ENCODE peak calls at places on chromosomes 13 and 19, in five cellular contexts. One of them, this sample, is unnamed.
A peak's percentile ranks its signal among the peaks of the same experiment; 100 is the strongest.

GRCh38 chr19:8367327-8368001 is 3.5 kb downstream of the ANGPTL4 start:
- DNase-seq in AG04449: peak; percentile 89
- DNase-seq in cardiac muscle cell: peak; percentile 60
- DNase-seq in adrenal gland: peak; percentile 92
- DNase-seq in CD8-positive, alpha-beta T cell: no peak
- DNase-seq in this sample: peak; percentile 98

GRCh38 chr13:28252547-28252946 is 114.2 kb downstream of the PAN3 start:
- DNase-seq in AG04449: no peak
- DNase-seq in cardiac muscle cell: no peak
- DNase-seq in adrenal gland: no peak
- DNase-seq in CD8-positive, alpha-beta T cell: no peak
- DNase-seq in this sample: no peak

GRCh38 chr19:57964761-57965160 is 9.6 kb downstream of the C19orf18 start:
- DNase-seq in AG04449: no peak
- DNase-seq in cardiac muscle cell: no peak
- DNase-seq in adrenal gland: no peak
- DNase-seq in CD8-positive, alpha-beta T cell: no peak
- DNase-seq in this sample: no peak

GRCh38 chr19:46602392-46603194 is 1.5 kb downstream of the CALM3 start:
- DNase-seq in AG04449: no peak
- DNase-seq in cardiac muscle cell: no peak
- DNase-seq in adrenal gland: no peak
- DNase-seq in CD8-positive, alpha-beta T cell: no peak
- DNase-seq in this sample: no peak

GRCh38 chr13:114174529-114174941 is 4.5 kb upstream of the CFAP97D2 start:
- DNase-seq in AG04449: no peak
- DNase-seq in cardiac muscle cell: no peak
- DNase-seq in adrenal gland: no peak
- DNase-seq in CD8-positive, alpha-beta T cell: no peak
- DNase-seq in this sample: no peak

GRCh38 chr13:36875955-36876354 is 44.1 kb downstream of the SMAD9 start:
- DNase-seq in AG04449: no peak
- DNase-seq in cardiac muscle cell: no peak
- DNase-seq in adrenal gland: no peak
- DNase-seq in CD8-positive, alpha-beta T cell: no peak
- DNase-seq in this sample: no peak

GRCh38 chr19:42076375-42076944 is 494 bp downstream of the ZNF574 start:
- DNase-seq in AG04449: no peak
- DNase-seq in cardiac muscle cell: no peak
- DNase-seq in adrenal gland: no peak
- DNase-seq in CD8-positive, alpha-beta T cell: peak; percentile 12
- DNase-seq in this sample: no peak

GRCh38 chr13:41458939-41459753 is 1.8 kb downstream of the RGCC start:
- DNase-seq in AG04449: no peak
- DNase-seq in cardiac muscle cell: peak; percentile 5
- DNase-seq in adrenal gland: no peak
- DNase-seq in CD8-positive, alpha-beta T cell: no peak
- DNase-seq in this sample: peak; percentile 78

GRCh38 chr13:96817336-96817941 is 176.8 kb downstream of the OXGR1 start:
- DNase-seq in AG04449: no peak
- DNase-seq in cardiac muscle cell: peak; percentile 51
- DNase-seq in adrenal gland: no peak
- DNase-seq in CD8-positive, alpha-beta T cell: no peak
- DNase-seq in this sample: peak; percentile 5

DNA sequence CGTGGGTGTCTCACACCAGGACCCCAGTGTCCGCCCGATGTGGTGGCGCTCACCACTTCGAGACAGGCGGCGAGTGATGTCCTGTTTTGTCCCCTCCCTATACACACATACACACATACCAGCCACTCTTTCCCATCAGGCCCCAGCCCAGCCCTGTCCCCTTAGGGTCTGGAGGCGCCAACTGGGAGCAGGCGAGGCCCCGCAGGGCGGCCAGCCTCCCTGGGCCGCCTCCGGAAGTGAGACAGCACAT is 38.1 kb upstream of the NANOS3 start:
- DNase-seq in AG04449: no peak
- DNase-seq in cardiac muscle cell: no peak
- DNase-seq in adrenal gland: peak; percentile 89
- DNase-seq in CD8-positive, alpha-beta T cell: no peak
- DNase-seq in this sample: no peak
- H3K4me3 ChIP-seq in AG04449: peak overlapping the region; percentile 91
- H3K4me3 ChIP-seq in cardiac muscle cell: no peak overlapping the region
- H3K4me3 ChIP-seq in adrenal gland: no peak overlapping the region
- H3K4me3 ChIP-seq in CD8-positive, alpha-beta T cell: peak overlapping the region; percentile 62
- H3K4me3 ChIP-seq in this sample: peak overlapping the region; percentile 99

DNA sequence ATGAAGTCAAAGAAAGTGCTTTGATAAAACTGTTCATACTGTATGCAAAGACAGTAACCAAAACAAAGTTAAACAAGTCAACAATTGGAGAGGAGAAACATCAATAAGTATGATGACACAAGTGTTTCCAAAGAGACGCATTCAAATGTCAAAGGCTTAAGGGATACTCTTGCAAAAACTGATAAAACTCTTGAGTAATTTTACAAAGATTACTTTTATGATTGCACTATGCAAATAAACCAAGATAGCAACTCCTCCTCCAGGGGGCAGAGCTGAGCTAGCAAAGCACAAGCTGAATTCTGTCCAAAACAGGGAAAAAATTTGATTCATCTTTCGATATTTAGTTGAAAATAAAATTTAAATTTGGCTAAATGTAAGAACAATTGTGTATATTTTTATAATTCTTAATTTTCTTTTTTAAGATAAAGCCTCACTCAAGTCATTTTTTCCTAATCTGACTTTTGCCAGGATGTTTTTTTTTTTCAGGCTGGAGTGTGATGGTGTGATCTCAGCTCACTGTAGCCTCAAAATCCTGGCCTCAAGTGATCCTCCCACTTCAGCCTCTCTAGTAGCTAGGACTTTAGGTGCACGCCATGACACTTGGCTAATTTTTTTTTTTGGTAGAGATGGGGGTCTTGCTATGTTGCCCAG is 84.0 kb downstream of the MZT1 start:
- DNase-seq in AG04449: no peak
- DNase-seq in cardiac muscle cell: peak; percentile 47
- DNase-seq in adrenal gland: peak; percentile 77
- DNase-seq in CD8-positive, alpha-beta T cell: no peak
- DNase-seq in this sample: peak; percentile 25
- TF ChIP-seq CTCF in AG04449: peak; percentile 52
- TF ChIP-seq CTCF in cardiac muscle cell: peak; percentile 85
- TF ChIP-seq CTCF in adrenal gland: peak; percentile 65
- TF ChIP-seq CTCF in CD8-positive, alpha-beta T cell: peak; percentile 64
- TF ChIP-seq CTCF in this sample: peak; percentile 82

GRCh38 chr13:48662226-48662625 is 8.5 kb downstream of the CYSLTR2 start:
- DNase-seq in AG04449: no peak
- DNase-seq in cardiac muscle cell: no peak
- DNase-seq in adrenal gland: no peak
- DNase-seq in CD8-positive, alpha-beta T cell: no peak
- DNase-seq in this sample: no peak

GRCh38 chr13:48667136-48667535 is 13.4 kb downstream of the CYSLTR2 start:
- DNase-seq in AG04449: no peak
- DNase-seq in cardiac muscle cell: no peak
- DNase-seq in adrenal gland: no peak
- DNase-seq in CD8-positive, alpha-beta T cell: no peak
- DNase-seq in this sample: no peak
- H3K4me3 ChIP-seq in AG04449: no peak overlapping the region
- H3K4me3 ChIP-seq in cardiac muscle cell: no peak overlapping the region
- H3K4me3 ChIP-seq in adrenal gland: no peak overlapping the region
- H3K4me3 ChIP-seq in CD8-positive, alpha-beta T cell: no peak overlapping the region
- H3K4me3 ChIP-seq in this sample: no peak overlapping the region

GRCh38 chr19:52345162-52345561 is 9.1 kb downstream of the ZNF610 start:
- DNase-seq in AG04449: no peak
- DNase-seq in cardiac muscle cell: no peak
- DNase-seq in adrenal gland: no peak
- DNase-seq in CD8-positive, alpha-beta T cell: no peak
- DNase-seq in this sample: no peak

GRCh38 chr19:52343548-52343947 is 7.5 kb downstream of the ZNF610 start:
- DNase-seq in AG04449: no peak
- DNase-seq in cardiac muscle cell: peak; percentile 98
- DNase-seq in adrenal gland: peak; percentile 68
- DNase-seq in CD8-positive, alpha-beta T cell: no peak
- DNase-seq in this sample: peak; percentile 9
- TF ChIP-seq CTCF in AG04449: peak; percentile 6
- TF ChIP-seq CTCF in cardiac muscle cell: peak; percentile 31
- TF ChIP-seq CTCF in adrenal gland: peak; percentile 61
- TF ChIP-seq CTCF in CD8-positive, alpha-beta T cell: peak; percentile 48
- TF ChIP-seq CTCF in this sample: peak; percentile 31

GRCh38 chr19:39333507-39333906 is 2.3 kb downstream of the GMFG start:
- DNase-seq in AG04449: no peak
- DNase-seq in cardiac muscle cell: no peak
- DNase-seq in adrenal gland: no peak
- DNase-seq in CD8-positive, alpha-beta T cell: no peak
- DNase-seq in this sample: no peak

GRCh38 chr19:39332293-39332692 is 3.5 kb downstream of the GMFG start:
- DNase-seq in AG04449: no peak
- DNase-seq in cardiac muscle cell: no peak
- DNase-seq in adrenal gland: no peak
- DNase-seq in CD8-positive, alpha-beta T cell: no peak
- DNase-seq in this sample: no peak

GRCh38 chr19:39336483-39336882 is 640 bp upstream of the GMFG start:
- DNase-seq in AG04449: no peak
- DNase-seq in cardiac muscle cell: no peak
- DNase-seq in adrenal gland: no peak
- DNase-seq in CD8-positive, alpha-beta T cell: no peak
- DNase-seq in this sample: no peak

GRCh38 chr19:39335168-39335567 is 675 bp downstream of the GMFG start:
- DNase-seq in AG04449: no peak
- DNase-seq in cardiac muscle cell: no peak
- DNase-seq in adrenal gland: no peak
- DNase-seq in CD8-positive, alpha-beta T cell: no peak
- DNase-seq in this sample: no peak

DNA sequence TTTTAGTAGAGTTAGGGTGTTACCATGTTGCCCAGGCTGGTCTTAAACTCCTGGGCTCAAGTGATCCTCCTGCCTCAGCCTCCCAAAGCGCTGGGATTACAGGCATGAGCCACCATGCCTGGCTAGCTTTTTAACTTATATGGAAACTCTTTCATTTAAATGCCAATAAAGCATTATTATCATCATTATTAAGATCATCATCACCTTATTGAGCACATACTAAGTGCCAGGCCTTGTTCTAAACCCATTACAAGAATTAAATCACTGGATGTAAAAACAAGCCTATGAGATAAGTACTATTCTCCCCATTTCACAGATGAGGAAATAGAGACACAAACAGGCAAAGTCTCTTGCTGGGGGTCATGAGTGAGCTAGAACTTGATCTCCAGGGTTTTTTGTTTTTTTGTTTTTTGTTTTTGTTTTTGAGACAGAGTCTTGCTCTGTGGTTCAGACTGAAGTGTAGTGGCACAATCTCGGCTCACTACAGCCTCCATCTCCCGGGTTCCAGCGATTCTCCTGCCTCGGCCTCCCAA is 1.3 kb downstream of the GMFG start:
- DNase-seq in AG04449: no peak
- DNase-seq in cardiac muscle cell: no peak
- DNase-seq in adrenal gland: no peak
- DNase-seq in CD8-positive, alpha-beta T cell: no peak
- DNase-seq in this sample: no peak
- H3K4me3 ChIP-seq in AG04449: no peak overlapping the region
- H3K4me3 ChIP-seq in cardiac muscle cell: no peak overlapping the region
- H3K4me3 ChIP-seq in adrenal gland: no peak overlapping the region
- H3K4me3 ChIP-seq in CD8-positive, alpha-beta T cell: peak overlapping the region; percentile 68
- H3K4me3 ChIP-seq in this sample: no peak overlapping the region

GRCh38 chr19:10420444-10421239 is at the start of gene PDE4A:
- DNase-seq in AG04449: no peak
- DNase-seq in cardiac muscle cell: peak; percentile 61
- DNase-seq in adrenal gland: no peak
- DNase-seq in CD8-positive, alpha-beta T cell: no peak
- DNase-seq in this sample: no peak
- TF ChIP-seq CTCF in AG04449: peak; percentile 62
- TF ChIP-seq CTCF in cardiac muscle cell: peak; percentile 46
- TF ChIP-seq CTCF in adrenal gland: no peak
- TF ChIP-seq CTCF in CD8-positive, alpha-beta T cell: peak; percentile 70
- TF ChIP-seq CTCF in this sample: peak; percentile 22